ENCODE peak calls at places on chromosomes 13 and 19, in four cellular contexts. One of them, this sample, is unnamed. For H3K4me1, the result is how much of the 10 kb centered on the place peaks cover.

GRCh38 chr19:46069841-46070341 is 29.1 kb upstream of the IGFL4 start:
- DNase-seq in pancreas: no peak
- DNase-seq in heart right ventricle: no peak
- DNase-seq in IMR-90: peak
- DNase-seq in this sample: no peak

GRCh38 chr13:41562083-41562482 is 104.7 kb downstream of the RGCC start:
- DNase-seq in pancreas: no peak
- DNase-seq in heart right ventricle: peak
- DNase-seq in IMR-90: peak
- DNase-seq in this sample: peak

GRCh38 chr19:13938361-13939027 is at the start of gene PODNL1:
- DNase-seq in pancreas: peak
- DNase-seq in heart right ventricle: no peak
- DNase-seq in IMR-90: peak
- DNase-seq in this sample: peak

GRCh38 chr13:40146586-40147240 is 491.3 kb downstream of the COG6 start:
- DNase-seq in pancreas: no peak
- DNase-seq in heart right ventricle: no peak
- DNase-seq in IMR-90: no peak
- DNase-seq in this sample: no peak

GRCh38 chr13:19618925-19619324 is 14.5 kb upstream of the MPHOSPH8 start:
- DNase-seq in pancreas: no peak
- DNase-seq in heart right ventricle: no peak
- DNase-seq in IMR-90: peak
- DNase-seq in this sample: no peak

GRCh38 chr13:97434417-97435296 is 688 bp downstream of the RAP2A start:
- DNase-seq in pancreas: peak
- DNase-seq in heart right ventricle: peak
- DNase-seq in IMR-90: peak
- DNase-seq in this sample: peak

GRCh38 chr13:37026778-37027177 is 26.2 kb downstream of the EXOSC8 start:
- DNase-seq in pancreas: no peak
- DNase-seq in heart right ventricle: no peak
- DNase-seq in IMR-90: no peak
- DNase-seq in this sample: no peak

GRCh38 chr19:35783469-35784400 is 8.4 kb downstream of the ARHGAP33 start:
- DNase-seq in pancreas: no peak
- DNase-seq in heart right ventricle: no peak
- DNase-seq in IMR-90: no peak
- DNase-seq in this sample: no peak

GRCh38 chr13:98504371-98504963 is 72.4 kb downstream of the STK24 start:
- DNase-seq in pancreas: no peak
- DNase-seq in heart right ventricle: no peak
- DNase-seq in IMR-90: no peak
- DNase-seq in this sample: no peak

GRCh38 chr19:15337202-15337601 is 4.9 kb upstream of the BRD4 start:
- DNase-seq in pancreas: no peak
- DNase-seq in heart right ventricle: no peak
- DNase-seq in IMR-90: peak
- DNase-seq in this sample: no peak

GRCh38 chr19:39218230-39219007 is 14.4 kb upstream of the SYCN start:
- DNase-seq in pancreas: no peak
- DNase-seq in heart right ventricle: no peak
- DNase-seq in IMR-90: no peak
- DNase-seq in this sample: no peak

GRCh38 chr13:112903071-112903577 is 65.9 kb upstream of the MCF2L start:
- DNase-seq in pancreas: no peak
- DNase-seq in heart right ventricle: no peak
- DNase-seq in IMR-90: no peak
- DNase-seq in this sample: no peak

GRCh38 chr13:21001471-21001870 is 59.9 kb downstream of the LATS2 start:
- DNase-seq in pancreas: peak
- DNase-seq in heart right ventricle: no peak
- DNase-seq in IMR-90: no peak
- DNase-seq in this sample: no peak

GRCh38 chr13:26989261-26990007 is 182.2 kb downstream of the USP12 start:
- DNase-seq in pancreas: no peak
- DNase-seq in heart right ventricle: no peak
- DNase-seq in IMR-90: no peak
- DNase-seq in this sample: no peak

GRCh38 chr13:99585609-99586008 is 84.3 kb downstream of the TM9SF2 start:
- DNase-seq in pancreas: no peak
- DNase-seq in heart right ventricle: no peak
- DNase-seq in IMR-90: no peak
- DNase-seq in this sample: no peak

GRCh38 chr13:25886438-25887214 is 165.2 kb downstream of the SHISA2 start:
- DNase-seq in pancreas: no peak
- DNase-seq in heart right ventricle: no peak
- DNase-seq in IMR-90: peak
- DNase-seq in this sample: no peak

GRCh38 chr19:33434886-33435705 is 61.6 kb downstream of the CEBPG start:
- DNase-seq in pancreas: peak
- DNase-seq in heart right ventricle: no peak
- DNase-seq in IMR-90: peak
- DNase-seq in this sample: peak

GRCh38 chr19:5345895-5346386 is 5.3 kb upstream of the PTPRS start:
- DNase-seq in pancreas: peak
- DNase-seq in heart right ventricle: no peak
- DNase-seq in IMR-90: peak
- DNase-seq in this sample: no peak

GRCh38 chr13:41811588-41812021 is 149.3 kb downstream of the VWA8 start:
- DNase-seq in pancreas: no peak
- DNase-seq in heart right ventricle: no peak
- DNase-seq in IMR-90: no peak
- DNase-seq in this sample: no peak

GRCh38 chr19:862529-863304 is 3.3 kb downstream of the CFD start:
- DNase-seq in pancreas: peak
- DNase-seq in heart right ventricle: no peak
- DNase-seq in IMR-90: peak
- DNase-seq in this sample: peak

GRCh38 chr13:36163303-36163702 is 32.1 kb upstream of the DCLK1 start:
- DNase-seq in pancreas: no peak
- DNase-seq in heart right ventricle: no peak
- DNase-seq in IMR-90: no peak
- DNase-seq in this sample: no peak

GRCh38 chr13:99314640-99315176 is 7.5 kb upstream of the GPR183 start:
- DNase-seq in pancreas: no peak
- DNase-seq in heart right ventricle: no peak
- DNase-seq in IMR-90: peak
- DNase-seq in this sample: no peak

GRCh38 chr19:21460686-21461085 is 44.7 kb upstream of the ZNF429 start:
- DNase-seq in pancreas: no peak
- DNase-seq in heart right ventricle: no peak
- DNase-seq in IMR-90: no peak
- DNase-seq in this sample: no peak

GRCh38 chr13:43640476-43640875 is 146.3 kb downstream of the ENOX1 start:
- DNase-seq in pancreas: no peak
- DNase-seq in heart right ventricle: no peak
- DNase-seq in IMR-90: no peak
- DNase-seq in this sample: no peak

GRCh38 chr13:75415720-75416119 is 66.2 kb downstream of the TBC1D4 start:
- DNase-seq in pancreas: no peak
- DNase-seq in heart right ventricle: no peak
- DNase-seq in IMR-90: peak
- DNase-seq in this sample: no peak

GRCh38 chr13:104171132-104171531 is 1104.9 kb upstream of the SLC10A2 start:
- DNase-seq in pancreas: no peak
- DNase-seq in heart right ventricle: no peak
- DNase-seq in IMR-90: no peak
- DNase-seq in this sample: no peak

GRCh38 chr19:17255150-17255621 is 9.4 kb downstream of the USHBP1 start:
- DNase-seq in pancreas: peak
- DNase-seq in heart right ventricle: no peak
- DNase-seq in IMR-90: no peak
- DNase-seq in this sample: peak

GRCh38 chr19:43576479-43576878 is 878 bp downstream of the PINLYP start:
- DNase-seq in pancreas: no peak
- DNase-seq in heart right ventricle: no peak
- DNase-seq in IMR-90: no peak
- DNase-seq in this sample: no peak

GRCh38 chr13:100528820-100529219 is 59.8 kb downstream of the GGACT start:
- DNase-seq in pancreas: no peak
- DNase-seq in heart right ventricle: no peak
- DNase-seq in IMR-90: no peak
- DNase-seq in this sample: no peak

GRCh38 chr13:82688400-82688999 is 1193.8 kb downstream of the SLITRK1 start:
- DNase-seq in pancreas: no peak
- DNase-seq in heart right ventricle: no peak
- DNase-seq in IMR-90: peak
- DNase-seq in this sample: no peak

GRCh38 chr19:4264812-4265211 is 14.3 kb upstream of the SHD start:
- DNase-seq in pancreas: no peak
- DNase-seq in heart right ventricle: no peak
- DNase-seq in IMR-90: no peak
- DNase-seq in this sample: no peak

GRCh38 chr19:29761575-29762225 is 46.6 kb upstream of the C19orf12 start:
- DNase-seq in pancreas: no peak
- DNase-seq in heart right ventricle: no peak
- DNase-seq in IMR-90: no peak
- DNase-seq in this sample: no peak

DNA sequence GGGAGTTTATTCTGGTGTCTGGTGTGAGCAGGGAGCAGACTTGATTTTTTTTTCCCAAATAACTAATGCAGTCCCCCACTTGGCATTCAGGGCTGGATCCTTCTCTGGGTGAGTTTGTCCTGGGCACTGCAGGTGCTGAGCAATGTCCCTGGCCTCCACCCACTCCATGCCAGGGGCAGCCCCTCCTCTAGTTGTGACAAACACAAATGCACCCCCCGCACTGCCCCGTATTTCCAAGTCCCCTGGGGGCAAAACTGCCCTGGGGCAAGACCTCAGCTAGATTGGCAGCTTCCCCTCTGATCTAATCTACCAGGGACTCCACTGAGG is 6.4 kb downstream of the MOB3A start:
- DNase-seq in pancreas: no peak
- DNase-seq in heart right ventricle: no peak
- DNase-seq in IMR-90: no peak
- DNase-seq in this sample: no peak
- H3K4me3 ChIP-seq in pancreas: no peak
- H3K4me3 ChIP-seq in heart right ventricle: no peak
- H3K4me3 ChIP-seq in IMR-90: no peak
- H3K4me3 ChIP-seq in this sample: peak

GRCh38 chr19:12806242-12807131 is at the start of gene RNASEH2A:
- DNase-seq in pancreas: peak
- DNase-seq in heart right ventricle: peak
- DNase-seq in IMR-90: peak
- DNase-seq in this sample: peak
- TF ChIP-seq CTCF in pancreas: no peak
- TF ChIP-seq CTCF in heart right ventricle: no peak
- TF ChIP-seq CTCF in IMR-90: no peak
- TF ChIP-seq CTCF in this sample: peak

DNA sequence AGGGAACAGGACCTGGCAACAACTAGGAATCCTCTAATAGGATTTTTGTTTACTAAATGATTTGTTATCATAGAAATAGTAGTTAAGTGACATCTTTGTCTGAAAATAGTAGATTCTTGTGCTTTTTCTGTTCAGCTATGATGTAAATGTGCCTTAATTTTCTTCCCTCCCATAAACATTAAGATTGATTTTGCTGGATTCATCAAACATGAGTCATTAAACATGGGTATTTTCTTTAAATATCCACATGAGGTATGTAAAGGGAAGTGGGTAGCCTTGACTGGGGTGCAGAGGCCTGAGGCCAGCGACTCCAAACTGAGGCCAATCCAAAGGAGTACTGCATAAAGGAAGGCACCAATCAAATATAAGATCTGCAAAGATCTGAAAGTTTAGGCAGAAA is 3.7 kb downstream of the ZNF136 start:
- DNase-seq in pancreas: no peak
- DNase-seq in heart right ventricle: no peak
- DNase-seq in IMR-90: peak
- DNase-seq in this sample: no peak
- H3K4me1 ChIP-seq in pancreas: under half
- H3K4me1 ChIP-seq in heart right ventricle: under half
- H3K4me1 ChIP-seq in IMR-90: under half
- H3K4me1 ChIP-seq in this sample: under half

DNA sequence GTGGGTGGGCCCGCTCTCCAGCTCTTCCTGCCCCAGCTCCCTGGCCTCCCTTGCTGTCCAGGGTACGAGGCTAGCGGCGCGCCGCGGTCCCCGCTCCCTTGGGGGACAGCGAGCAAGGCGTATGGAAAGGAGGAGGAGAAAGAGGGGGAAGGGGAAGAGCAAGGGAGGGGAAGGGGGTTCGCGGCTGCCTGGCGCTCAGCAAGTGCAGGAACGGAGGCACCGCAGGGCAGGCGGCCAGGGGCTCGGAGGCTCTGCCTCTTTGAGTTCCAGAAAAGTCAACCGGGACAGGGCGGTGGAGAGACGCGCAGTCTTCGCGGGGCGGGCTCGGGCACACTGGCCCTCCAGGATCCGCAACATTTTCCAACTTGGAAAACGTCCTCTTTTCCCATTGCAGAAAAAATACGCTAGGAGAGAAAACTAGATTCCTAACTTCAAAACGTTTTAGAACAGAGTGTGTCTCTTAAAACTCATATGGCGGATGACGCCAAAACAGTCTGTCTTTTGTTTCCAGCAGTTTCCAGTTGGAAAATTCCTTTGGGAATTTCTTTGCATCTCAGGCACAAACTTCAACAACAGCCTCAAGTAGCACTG is 23.1 kb upstream of the TNFRSF19 start:
- DNase-seq in pancreas: peak
- DNase-seq in heart right ventricle: peak
- DNase-seq in IMR-90: peak
- DNase-seq in this sample: peak
- H3K4me3 ChIP-seq in pancreas: peak
- H3K4me3 ChIP-seq in heart right ventricle: peak
- H3K4me3 ChIP-seq in IMR-90: peak
- H3K4me3 ChIP-seq in this sample: peak

GRCh38 chr19:18776288-18776594 is 14.9 kb downstream of the COMP start:
- DNase-seq in pancreas: no peak
- DNase-seq in heart right ventricle: no peak
- DNase-seq in IMR-90: peak
- DNase-seq in this sample: no peak
- TF ChIP-seq CTCF in pancreas: no peak
- TF ChIP-seq CTCF in heart right ventricle: no peak
- TF ChIP-seq CTCF in IMR-90: peak
- TF ChIP-seq CTCF in this sample: no peak